ENCODE peak calls at places on chromosomes 3 and 15, in five cellular contexts. J is GM13976, K is Ammon's horn, M is NCI-H774, F is NCI-H1417. I is an unnamed sample.

GRCh38 chr3:194313642-194314430 is 37.3 kb downstream of the CPN2 start:
- DNase-seq in J (no peak), F (peak), M (no peak), K (no peak), I (no peak)

GRCh38 chr3:126488886-126489569 is 13.3 kb upstream of the ZXDC start:
- DNase-seq in M (no peak), J (no peak), F (no peak), K (no peak), I (no peak)

GRCh38 chr15:35557544-35557943 is 11.6 kb upstream of the DPH6 start:
- DNase-seq in F (no peak), J (no peak), K (no peak), M (no peak), I (no peak)

GRCh38 chr3:5013021-5013906 is 34.0 kb downstream of the BHLHE40 start:
- DNase-seq in J (no peak), K (no peak), M (no peak), F (no peak), I (no peak)

GRCh38 chr15:62301993-62302665 is 137.0 kb upstream of the C2CD4B start:
- DNase-seq in F (peak), K (no peak), M (no peak), J (no peak), I (no peak)

GRCh38 chr3:64209866-64210609 is 15.2 kb downstream of the PRICKLE2 start:
- DNase-seq in J (no peak), K (peak), M (no peak), F (no peak), I (peak)

GRCh38 chr3:59327324-59327939 is 277.6 kb upstream of the CFAP20DC start:
- DNase-seq in K (no peak), J (no peak), M (no peak), F (no peak), I (no peak)

GRCh38 chr3:132232231-132232792 is 84.9 kb upstream of the ACP3 start:
- DNase-seq in K (no peak), J (no peak), F (peak), M (peak), I (no peak)

GRCh38 chr3:127535901-127536817 is 54.4 kb downstream of the TPRA1 start:
- DNase-seq in K (peak), J (no peak), M (peak), F (peak), I (no peak)

GRCh38 chr15:59722032-59722431 is 32.9 kb upstream of the BNIP2 start:
- DNase-seq in K (no peak), M (no peak), J (no peak), F (no peak), I (no peak)

GRCh38 chr15:66151809-66152208 is 101.7 kb downstream of the MEGF11 start:
- DNase-seq in F (peak), J (no peak), K (no peak), M (peak), I (no peak)

GRCh38 chr15:59976480-59976879 is 27.6 kb upstream of the FOXB1 start:
- DNase-seq in K (no peak), F (no peak), J (no peak), M (no peak), I (no peak)

GRCh38 chr3:51502562-51502910 is 2.7 kb upstream of the DCAF1 start:
- DNase-seq in K (no peak), M (no peak), F (no peak), J (no peak), I (no peak)

GRCh38 chr15:79640206-79640605 is 208.1 kb downstream of the MINAR1 start:
- DNase-seq in K (no peak), M (peak), F (no peak), J (no peak), I (no peak)

GRCh38 chr15:71566226-71566625 is 244.1 kb upstream of the NR2E3 start:
- DNase-seq in M (no peak), F (no peak), J (no peak), K (no peak), I (no peak)

GRCh38 chr15:74723754-74724334 is 1.5 kb downstream of the CYP1A1 start:
- DNase-seq in M (peak), J (peak), F (peak), K (peak), I (peak)